ENCODE peak calls at places on chromosomes 7 and 10, in five cellular contexts. A, K, B, U and O are unnamed samples.

GRCh38 chr7:140005341-140005740 is 57.4 kb downstream of the PARP12 start:
- DNase-seq in K (no peak), A (no peak), U (no peak), B (no peak), O (no peak)

GRCh38 chr10:129102906-129103693 is 363.9 kb upstream of the MGMT start:
- DNase-seq in U (no peak), A (no peak), K (peak; percentile 28), B (no peak), O (no peak)

GRCh38 chr7:121831320-121831719 is 41.6 kb upstream of the PTPRZ1 start:
- DNase-seq in A (no peak), U (no peak), B (no peak), K (no peak), O (no peak)

GRCh38 chr7:22631730-22632129 is 95.3 kb upstream of the IL6 start:
- DNase-seq in U (no peak), K (no peak), B (no peak), A (no peak), O (no peak)

GRCh38 chr10:35511649-35512048 is 93.5 kb upstream of the GJD4 start:
- DNase-seq in B (no peak), A (no peak), U (no peak), K (no peak), O (no peak)

GRCh38 chr7:30987936-30988335 is 24.2 kb downstream of the GHRHR start:
- DNase-seq in U (no peak), K (no peak), B (no peak), A (no peak), O (no peak)

GRCh38 chr10:104260775-104261115 is 6.1 kb downstream of the GSTO1 start:
- DNase-seq in B (no peak), A (no peak), K (peak; percentile 34), U (peak; percentile 23), O (no peak)

GRCh38 chr7:69922011-69922803 is 323.9 kb downstream of the AUTS2 start:
- DNase-seq in U (no peak), B (no peak), A (no peak), K (no peak), O (no peak)

GRCh38 chr10:77023396-77023795 is 614.2 kb downstream of the KCNMA1 start:
- DNase-seq in K (no peak), B (no peak), A (no peak), U (no peak), O (no peak)

GRCh38 chr10:122362621-122363020 is 11.9 kb upstream of the PLEKHA1 start:
- DNase-seq in A (no peak), U (no peak), B (no peak), K (no peak), O (no peak)

GRCh38 chr7:73978681-73979563 is 49.1 kb upstream of the ELN start:
- DNase-seq in U (peak; percentile 77), B (peak; percentile 13), A (no peak), K (no peak), O (no peak)

GRCh38 chr7:134792968-134793367 is 13.5 kb downstream of the CALD1 start:
- DNase-seq in B (no peak), U (no peak), K (no peak), A (no peak), O (no peak)

GRCh38 chr10:11875499-11876281 is 52.5 kb downstream of the PROSER2 start:
- DNase-seq in K (peak; percentile 99), A (no peak), U (no peak), B (peak; percentile 91), O (peak; percentile 85)

GRCh38 chr10:11344550-11344949 is 266.9 kb downstream of the USP6NL start:
- DNase-seq in K (no peak), B (no peak), A (no peak), U (no peak), O (no peak)

GRCh38 chr7:91668217-91668616 is 212.3 kb downstream of the MTERF1 start:
- DNase-seq in U (no peak), A (no peak), K (no peak), B (no peak), O (no peak)

GRCh38 chr10:102714621-102715455 is at the start of gene SFXN2:
- DNase-seq in B (no peak), K (no peak), U (no peak), A (no peak), O (no peak)

GRCh38 chr10:58734116-58734515 is 221.4 kb downstream of the BICC1 start:
- DNase-seq in B (no peak), K (peak; percentile 77), U (no peak), A (no peak), O (peak; percentile 75)

GRCh38 chr7:31092606-31093005 is 40.5 kb downstream of the ADCYAP1R1 start:
- DNase-seq in A (no peak), B (no peak), U (no peak), K (no peak), O (no peak)

GRCh38 chr10:30529373-30529998 is 95.5 kb downstream of the MAP3K8 start:
- DNase-seq in K (no peak), U (peak; percentile 89), B (no peak), A (peak; percentile 49), O (no peak)

GRCh38 chr7:157688439-157689268 is 351.9 kb downstream of the DNAJB6 start:
- DNase-seq in U (no peak), K (no peak), B (no peak), A (no peak), O (no peak)

GRCh38 chr10:83959330-83959729 is 180.0 kb upstream of the GHITM start:
- DNase-seq in A (no peak), B (no peak), K (no peak), U (peak; percentile 35), O (no peak)

GRCh38 chr10:6049031-6049400 is 13.2 kb downstream of the IL2RA start:
- DNase-seq in U (no peak), A (no peak), B (no peak), K (no peak), O (no peak)

GRCh38 chr7:151517601-151518104 is 2.0 kb downstream of the RHEB start:
- DNase-seq in K (no peak), B (no peak), U (no peak), A (no peak), O (no peak)

GRCh38 chr10:97714401-97715258 is 1.1 kb downstream of the MARVELD1 start:
- DNase-seq in K (peak; percentile 86), B (no peak), U (peak; percentile 70), A (no peak), O (no peak)

GRCh38 chr7:93981480-93981874 is 22.7 kb downstream of the BET1 start:
- DNase-seq in B (no peak), U (no peak), A (no peak), K (no peak), O (no peak)